ENCODE peak calls at places on chromosomes 6 and 20, in ten cellular contexts. One of them, this sample, is unnamed.

GRCh38 chr6:73262701-73263569 is at the start of gene KHDC1:
- DNase-seq in sigmoid colon: peak; percentile 67
- DNase-seq in HepG2: no peak
- DNase-seq in H1: peak; percentile 50
- DNase-seq in upper lobe of left lung: peak; percentile 45
- DNase-seq in transverse colon: peak; percentile 42
- DNase-seq in tibial nerve: no peak
- DNase-seq in A549: peak; percentile 42
- DNase-seq in stomach: peak; percentile 29
- DNase-seq in suprapubic skin: no peak
- DNase-seq in this sample: peak; percentile 30

GRCh38 chr6:84860954-84861353 is 96.6 kb upstream of the TBX18 start:
- DNase-seq in sigmoid colon: no peak
- DNase-seq in H1: no peak
- DNase-seq in HepG2: no peak
- DNase-seq in tibial nerve: no peak
- DNase-seq in stomach: no peak
- DNase-seq in upper lobe of left lung: no peak
- DNase-seq in A549: no peak
- DNase-seq in suprapubic skin: no peak
- DNase-seq in transverse colon: no peak
- DNase-seq in this sample: no peak

GRCh38 chr6:29926081-29926794 is 16.1 kb upstream of the HLA-A start:
- DNase-seq in stomach: no peak
- DNase-seq in transverse colon: peak; percentile 25
- DNase-seq in H1: no peak
- DNase-seq in sigmoid colon: peak; percentile 70
- DNase-seq in HepG2: no peak
- DNase-seq in A549: no peak
- DNase-seq in upper lobe of left lung: no peak
- DNase-seq in suprapubic skin: peak; percentile 80
- DNase-seq in tibial nerve: no peak
- DNase-seq in this sample: peak; percentile 57

GRCh38 chr6:166855416-166855815 is 100.9 kb downstream of the RNASET2 start:
- DNase-seq in tibial nerve: no peak
- DNase-seq in suprapubic skin: no peak
- DNase-seq in stomach: no peak
- DNase-seq in transverse colon: no peak
- DNase-seq in sigmoid colon: no peak
- DNase-seq in upper lobe of left lung: no peak
- DNase-seq in HepG2: no peak
- DNase-seq in H1: no peak
- DNase-seq in A549: no peak
- DNase-seq in this sample: no peak

GRCh38 chr6:8131265-8131897 is 29.0 kb upstream of the EEF1E1 start:
- DNase-seq in transverse colon: peak; percentile 39
- DNase-seq in H1: peak; percentile 31
- DNase-seq in tibial nerve: peak; percentile 42
- DNase-seq in stomach: peak; percentile 54
- DNase-seq in suprapubic skin: no peak
- DNase-seq in upper lobe of left lung: peak; percentile 56
- DNase-seq in sigmoid colon: no peak
- DNase-seq in A549: peak; percentile 50
- DNase-seq in HepG2: peak; percentile 77
- DNase-seq in this sample: peak; percentile 24

GRCh38 chr20:6731951-6732580 is 35.4 kb upstream of the BMP2 start:
- DNase-seq in upper lobe of left lung: peak; percentile 26
- DNase-seq in sigmoid colon: peak; percentile 83
- DNase-seq in H1: no peak
- DNase-seq in HepG2: no peak
- DNase-seq in suprapubic skin: no peak
- DNase-seq in A549: no peak
- DNase-seq in tibial nerve: peak; percentile 61
- DNase-seq in transverse colon: peak; percentile 24
- DNase-seq in stomach: no peak
- DNase-seq in this sample: peak; percentile 47

GRCh38 chr6:12472601-12473038 is 182.5 kb downstream of the EDN1 start:
- DNase-seq in HepG2: peak; percentile 68
- DNase-seq in A549: peak; percentile 50
- DNase-seq in H1: no peak
- DNase-seq in stomach: no peak
- DNase-seq in transverse colon: no peak
- DNase-seq in upper lobe of left lung: peak; percentile 61
- DNase-seq in sigmoid colon: peak; percentile 85
- DNase-seq in tibial nerve: peak; percentile 59
- DNase-seq in suprapubic skin: no peak
- DNase-seq in this sample: no peak

GRCh38 chr20:63048516-63049190 is 41.9 kb upstream of the BHLHE23 start:
- DNase-seq in sigmoid colon: no peak
- DNase-seq in stomach: no peak
- DNase-seq in upper lobe of left lung: no peak
- DNase-seq in transverse colon: no peak
- DNase-seq in tibial nerve: no peak
- DNase-seq in A549: no peak
- DNase-seq in H1: no peak
- DNase-seq in suprapubic skin: no peak
- DNase-seq in HepG2: no peak
- DNase-seq in this sample: no peak

GRCh38 chr6:169156108-169156821 is 97.4 kb downstream of the THBS2 start:
- DNase-seq in transverse colon: no peak
- DNase-seq in H1: no peak
- DNase-seq in HepG2: no peak
- DNase-seq in suprapubic skin: peak; percentile 72
- DNase-seq in A549: no peak
- DNase-seq in sigmoid colon: no peak
- DNase-seq in stomach: peak; percentile 7
- DNase-seq in tibial nerve: no peak
- DNase-seq in upper lobe of left lung: no peak
- DNase-seq in this sample: no peak

GRCh38 chr20:50580016-50580747 is 70.0 kb downstream of the PTPN1 start:
- DNase-seq in transverse colon: peak; percentile 70
- DNase-seq in HepG2: peak; percentile 70
- DNase-seq in stomach: peak; percentile 64
- DNase-seq in suprapubic skin: no peak
- DNase-seq in H1: no peak
- DNase-seq in A549: peak; percentile 65
- DNase-seq in upper lobe of left lung: no peak
- DNase-seq in tibial nerve: peak; percentile 77
- DNase-seq in sigmoid colon: peak; percentile 86
- DNase-seq in this sample: peak; percentile 77

GRCh38 chr20:46694484-46694883 is 5.2 kb upstream of the TP53RK start:
- DNase-seq in HepG2: no peak
- DNase-seq in stomach: no peak
- DNase-seq in A549: peak; percentile 54
- DNase-seq in sigmoid colon: peak; percentile 7
- DNase-seq in upper lobe of left lung: no peak
- DNase-seq in suprapubic skin: no peak
- DNase-seq in tibial nerve: peak; percentile 27
- DNase-seq in transverse colon: no peak
- DNase-seq in H1: no peak
- DNase-seq in this sample: no peak

GRCh38 chr6:1136415-1136774 is 175.5 kb upstream of the FOXQ1 start:
- DNase-seq in tibial nerve: peak; percentile 14
- DNase-seq in H1: no peak
- DNase-seq in sigmoid colon: no peak
- DNase-seq in A549: no peak
- DNase-seq in suprapubic skin: no peak
- DNase-seq in upper lobe of left lung: no peak
- DNase-seq in transverse colon: no peak
- DNase-seq in stomach: no peak
- DNase-seq in HepG2: no peak
- DNase-seq in this sample: no peak

DNA sequence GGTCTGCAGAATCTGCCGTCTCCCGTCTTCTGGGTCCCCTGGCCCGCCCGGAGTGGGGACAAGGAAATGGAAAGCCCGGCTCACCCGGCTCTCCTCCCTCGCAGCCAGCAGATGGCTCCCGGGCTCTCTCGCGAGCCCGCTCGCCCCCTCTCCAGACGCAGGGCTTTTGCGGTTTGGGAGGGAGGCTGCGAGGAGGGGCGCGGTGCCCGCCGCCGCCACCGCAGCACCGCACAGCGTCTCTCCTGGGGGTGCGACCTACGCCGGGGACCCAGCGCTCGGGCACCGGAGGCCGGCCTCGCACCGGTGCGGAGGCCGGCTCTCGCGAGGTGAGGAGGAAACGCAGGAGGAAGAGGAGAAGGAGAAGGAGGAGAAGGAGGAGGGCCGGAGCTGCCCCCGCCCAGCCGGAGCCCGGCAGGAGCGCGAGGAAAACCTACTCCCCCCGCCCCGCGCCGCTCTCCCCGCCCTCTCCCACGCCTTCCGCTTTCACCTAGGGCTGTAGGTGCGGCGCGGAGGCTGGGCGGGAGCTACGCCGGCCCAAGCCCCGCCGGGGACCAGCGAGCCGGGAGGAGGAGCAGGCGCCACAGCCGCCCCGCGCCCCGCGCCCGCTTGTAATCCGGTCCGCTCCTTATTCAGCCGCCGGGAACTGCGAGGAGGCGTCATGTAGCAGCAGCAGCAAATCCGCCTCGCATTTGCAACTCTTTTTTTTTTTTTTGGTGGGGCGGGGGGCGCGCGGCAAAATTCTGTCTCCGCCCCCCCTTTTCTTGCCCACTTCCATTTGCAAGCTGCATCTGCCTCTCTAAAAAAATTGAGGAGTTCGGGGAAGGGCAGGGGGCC is at the start of gene CARMIL1:
- DNase-seq in HepG2: peak; percentile 54
- DNase-seq in upper lobe of left lung: peak; percentile 91
- DNase-seq in H1: peak; percentile 53
- DNase-seq in sigmoid colon: peak; percentile 87
- DNase-seq in stomach: peak; percentile 92
- DNase-seq in transverse colon: peak; percentile 94
- DNase-seq in A549: peak; percentile 79
- DNase-seq in tibial nerve: peak; percentile 57
- DNase-seq in suprapubic skin: peak; percentile 91
- DNase-seq in this sample: peak; percentile 83
- TF ChIP-seq POLR2A in HepG2: no peak
- TF ChIP-seq POLR2A in upper lobe of left lung: peak; percentile 74
- TF ChIP-seq POLR2A in H1: no peak
- TF ChIP-seq POLR2A in sigmoid colon: no peak
- TF ChIP-seq POLR2A in stomach: no peak
- TF ChIP-seq POLR2A in transverse colon: peak; percentile 77
- TF ChIP-seq POLR2A in A549: peak; percentile 33
- TF ChIP-seq POLR2A in tibial nerve: no peak
- TF ChIP-seq POLR2A in suprapubic skin: no peak
- TF ChIP-seq POLR2A in this sample: no peak

GRCh38 chr20:37362231-37362792 is 16.4 kb downstream of the SRC start:
- DNase-seq in sigmoid colon: peak; percentile 54
- DNase-seq in stomach: no peak
- DNase-seq in suprapubic skin: peak; percentile 60
- DNase-seq in A549: no peak
- DNase-seq in tibial nerve: no peak
- DNase-seq in H1: no peak
- DNase-seq in HepG2: no peak
- DNase-seq in upper lobe of left lung: no peak
- DNase-seq in transverse colon: no peak
- DNase-seq in this sample: no peak
- TF ChIP-seq EP300 in sigmoid colon: no peak
- TF ChIP-seq EP300 in stomach: no peak
- TF ChIP-seq EP300 in suprapubic skin: no peak
- TF ChIP-seq EP300 in A549: no peak
- TF ChIP-seq EP300 in tibial nerve: no peak
- TF ChIP-seq EP300 in H1: no peak
- TF ChIP-seq EP300 in HepG2: no peak
- TF ChIP-seq EP300 in upper lobe of left lung: no peak
- TF ChIP-seq EP300 in transverse colon: no peak
- TF ChIP-seq EP300 in this sample: no peak

GRCh38 chr20:32333181-32333987 is 24.7 kb upstream of the ASXL1 start:
- DNase-seq in suprapubic skin: no peak
- DNase-seq in stomach: no peak
- DNase-seq in transverse colon: peak; percentile 18
- DNase-seq in sigmoid colon: no peak
- DNase-seq in HepG2: no peak
- DNase-seq in A549: no peak
- DNase-seq in tibial nerve: no peak
- DNase-seq in H1: no peak
- DNase-seq in upper lobe of left lung: no peak
- DNase-seq in this sample: no peak

GRCh38 chr20:32332614-32333013 is 25.5 kb upstream of the ASXL1 start:
- DNase-seq in A549: no peak
- DNase-seq in tibial nerve: no peak
- DNase-seq in HepG2: no peak
- DNase-seq in H1: no peak
- DNase-seq in sigmoid colon: no peak
- DNase-seq in stomach: peak; percentile 60
- DNase-seq in upper lobe of left lung: no peak
- DNase-seq in transverse colon: peak; percentile 20
- DNase-seq in suprapubic skin: no peak
- DNase-seq in this sample: no peak

GRCh38 chr20:32336918-32337347 is 21.2 kb upstream of the ASXL1 start:
- DNase-seq in tibial nerve: peak; percentile 25
- DNase-seq in upper lobe of left lung: no peak
- DNase-seq in stomach: no peak
- DNase-seq in suprapubic skin: no peak
- DNase-seq in transverse colon: no peak
- DNase-seq in HepG2: peak; percentile 86
- DNase-seq in A549: peak; percentile 57
- DNase-seq in sigmoid colon: no peak
- DNase-seq in H1: no peak
- DNase-seq in this sample: no peak

GRCh38 chr20:32330555-32330897 is 27.6 kb upstream of the ASXL1 start:
- DNase-seq in H1: no peak
- DNase-seq in stomach: no peak
- DNase-seq in upper lobe of left lung: no peak
- DNase-seq in A549: no peak
- DNase-seq in sigmoid colon: no peak
- DNase-seq in HepG2: no peak
- DNase-seq in suprapubic skin: no peak
- DNase-seq in tibial nerve: no peak
- DNase-seq in transverse colon: no peak
- DNase-seq in this sample: no peak

GRCh38 chr20:32333988-32334885 is 23.9 kb upstream of the ASXL1 start:
- DNase-seq in upper lobe of left lung: peak; percentile 87
- DNase-seq in H1: no peak
- DNase-seq in A549: no peak
- DNase-seq in stomach: peak; percentile 80
- DNase-seq in transverse colon: peak; percentile 80
- DNase-seq in tibial nerve: no peak
- DNase-seq in HepG2: no peak
- DNase-seq in suprapubic skin: no peak
- DNase-seq in sigmoid colon: peak; percentile 69
- DNase-seq in this sample: no peak
- TF ChIP-seq POLR2A in upper lobe of left lung: no peak
- TF ChIP-seq POLR2A in H1: no peak
- TF ChIP-seq POLR2A in A549: no peak
- TF ChIP-seq POLR2A in stomach: no peak
- TF ChIP-seq POLR2A in transverse colon: no peak
- TF ChIP-seq POLR2A in tibial nerve: no peak
- TF ChIP-seq POLR2A in HepG2: no peak
- TF ChIP-seq POLR2A in suprapubic skin: no peak
- TF ChIP-seq POLR2A in sigmoid colon: no peak
- TF ChIP-seq POLR2A in this sample: no peak

GRCh38 chr20:36951198-36951976 is at the start of gene SAMHD1:
- DNase-seq in tibial nerve: peak; percentile 96
- DNase-seq in stomach: peak; percentile 97
- DNase-seq in HepG2: peak; percentile 100
- DNase-seq in sigmoid colon: peak; percentile 99
- DNase-seq in upper lobe of left lung: peak; percentile 99
- DNase-seq in transverse colon: peak; percentile 97
- DNase-seq in suprapubic skin: peak; percentile 97
- DNase-seq in H1: peak; percentile 97
- DNase-seq in A549: peak; percentile 98
- DNase-seq in this sample: peak; percentile 97

GRCh38 chr20:36951977-36952738 is 650 bp upstream of the SAMHD1 start:
- DNase-seq in HepG2: no peak
- DNase-seq in sigmoid colon: no peak
- DNase-seq in transverse colon: no peak
- DNase-seq in upper lobe of left lung: no peak
- DNase-seq in A549: no peak
- DNase-seq in H1: no peak
- DNase-seq in tibial nerve: no peak
- DNase-seq in suprapubic skin: no peak
- DNase-seq in stomach: no peak
- DNase-seq in this sample: no peak

GRCh38 chr20:36950432-36951197 is 893 bp downstream of the SAMHD1 start:
- DNase-seq in H1: no peak
- DNase-seq in HepG2: no peak
- DNase-seq in tibial nerve: no peak
- DNase-seq in suprapubic skin: no peak
- DNase-seq in stomach: peak; percentile 28
- DNase-seq in upper lobe of left lung: peak; percentile 25
- DNase-seq in A549: peak; percentile 16
- DNase-seq in transverse colon: peak; percentile 39
- DNase-seq in sigmoid colon: peak; percentile 63
- DNase-seq in this sample: no peak
- TF ChIP-seq EP300 in H1: no peak
- TF ChIP-seq EP300 in HepG2: no peak
- TF ChIP-seq EP300 in tibial nerve: no peak
- TF ChIP-seq EP300 in suprapubic skin: no peak
- TF ChIP-seq EP300 in stomach: no peak
- TF ChIP-seq EP300 in upper lobe of left lung: no peak
- TF ChIP-seq EP300 in A549: no peak
- TF ChIP-seq EP300 in transverse colon: no peak
- TF ChIP-seq EP300 in sigmoid colon: no peak
- TF ChIP-seq EP300 in this sample: no peak

This sample was measured in ovary.